ENCODE peak calls at places on chromosomes 11 and 22, in six cellular contexts. E, A, I, W, H and N are unnamed samples.

GRCh38 chr11:76291576-76292526 is 85.5 kb upstream of the WNT11 start:
- DNase-seq in E (no peak), I (no peak), A (no peak), H (no peak), W (no peak), N (no peak)

GRCh38 chr11:2202071-2202899 is 30.7 kb upstream of the TH start:
- DNase-seq in I (no peak), A (no peak), H (no peak), W (no peak), E (no peak), N (no peak)

GRCh38 chr11:20966489-20966888 is 297.1 kb downstream of the NELL1 start:
- DNase-seq in I (no peak), E (no peak), W (no peak), H (no peak), A (no peak), N (no peak)

GRCh38 chr11:7651140-7651551 is 22.2 kb downstream of the CYB5R2 start:
- DNase-seq in W (no peak), I (no peak), H (no peak), E (peak; percentile 84), A (no peak), N (no peak)

GRCh38 chr11:82494988-82495432 is 238.7 kb downstream of the FAM181B start:
- DNase-seq in E (peak; percentile 75), I (no peak), W (no peak), A (no peak), H (no peak), N (no peak)

GRCh38 chr22:29842740-29843139 is 4.7 kb upstream of the ASCC2 start:
- DNase-seq in H (no peak), I (no peak), A (peak; percentile 96), E (peak; percentile 34), W (no peak), N (no peak)

GRCh38 chr22:21966643-21967516 is 14.2 kb upstream of the PPM1F start:
- DNase-seq in E (no peak), A (no peak), W (no peak), I (no peak), H (no peak), N (no peak)

GRCh38 chr22:47965066-47965465 is 1202.6 kb downstream of the TBC1D22A start:
- DNase-seq in W (no peak), I (no peak), H (no peak), E (no peak), A (no peak), N (no peak)

GRCh38 chr11:11567862-11568650 is 53.7 kb downstream of the GALNT18 start:
- DNase-seq in H (no peak), W (no peak), A (no peak), I (no peak), E (no peak), N (no peak)

GRCh38 chr11:70048279-70049024 is 29.7 kb upstream of the ANO1 start:
- DNase-seq in E (no peak), I (peak; percentile 24), A (no peak), H (peak; percentile 5), W (no peak), N (no peak)

GRCh38 chr22:39221999-39222686 is 22.6 kb downstream of the PDGFB start:
- DNase-seq in I (no peak), H (no peak), A (no peak), W (no peak), E (no peak), N (no peak)

GRCh38 chr22:46008836-46009596 is 32.1 kb upstream of the WNT7B start:
- DNase-seq in I (no peak), E (no peak), A (no peak), W (no peak), H (no peak), N (no peak)

GRCh38 chr11:3381794-3382193 is 2.8 kb upstream of the ZNF195 start:
- DNase-seq in W (no peak), E (no peak), H (no peak), I (no peak), A (no peak), N (no peak)

GRCh38 chr11:131465746-131466145 is 95.3 kb downstream of the NTM start:
- DNase-seq in W (no peak), A (no peak), I (peak; percentile 57), H (no peak), E (no peak), N (no peak)

GRCh38 chr22:16969508-16970327 is 38.3 kb downstream of the GAB4 start:
- DNase-seq in I (no peak), A (no peak), H (no peak), W (no peak), E (no peak), N (no peak)

GRCh38 chr11:115471367-115471766 is 32.8 kb downstream of the CADM1 start:
- DNase-seq in W (no peak), H (no peak), E (no peak), I (no peak), A (no peak), N (no peak)

GRCh38 chr11:702731-703461 is 3.1 kb upstream of the EPS8L2 start:
- DNase-seq in E (no peak), W (no peak), I (no peak), H (no peak), A (no peak), N (no peak)